ENCODE peak calls at places on chromosomes 1 and 21, in four cellular contexts. One of them, this sample, is unnamed.

GRCh38 chr21:25457411-25457810 is 149.9 kb downstream of the MRPL39 start:
- DNase-seq in dermis blood vessel endothelial cell: peak
- DNase-seq in vagina: no peak
- DNase-seq in dorsolateral prefrontal cortex: no peak
- DNase-seq in this sample: peak

GRCh38 chr1:112715264-112716053 is at the start of gene PPM1J:
- DNase-seq in dermis blood vessel endothelial cell: peak
- DNase-seq in vagina: no peak
- DNase-seq in dorsolateral prefrontal cortex: peak
- DNase-seq in this sample: peak

GRCh38 chr1:62672029-62672428 is 16.2 kb downstream of the DOCK7 start:
- DNase-seq in dermis blood vessel endothelial cell: no peak
- DNase-seq in vagina: no peak
- DNase-seq in dorsolateral prefrontal cortex: no peak
- DNase-seq in this sample: no peak

GRCh38 chr1:39901486-39902120 is at the start of gene MYCL:
- DNase-seq in dermis blood vessel endothelial cell: peak
- DNase-seq in vagina: no peak
- DNase-seq in dorsolateral prefrontal cortex: peak
- DNase-seq in this sample: peak

GRCh38 chr1:246428542-246429308 is 78.4 kb downstream of the SMYD3 start:
- DNase-seq in dermis blood vessel endothelial cell: no peak
- DNase-seq in vagina: no peak
- DNase-seq in dorsolateral prefrontal cortex: no peak
- DNase-seq in this sample: peak

GRCh38 chr1:16017461-16018303 is at the start of gene HSPB7:
- DNase-seq in dermis blood vessel endothelial cell: no peak
- DNase-seq in vagina: no peak
- DNase-seq in dorsolateral prefrontal cortex: peak
- DNase-seq in this sample: peak

GRCh38 chr1:80436851-80437250 is 1363.9 kb upstream of the ADGRL2 start:
- DNase-seq in dermis blood vessel endothelial cell: no peak
- DNase-seq in vagina: no peak
- DNase-seq in dorsolateral prefrontal cortex: no peak
- DNase-seq in this sample: no peak

GRCh38 chr1:41379741-41380130 is 18.5 kb downstream of the FOXO6 start:
- DNase-seq in dermis blood vessel endothelial cell: no peak
- DNase-seq in vagina: no peak
- DNase-seq in dorsolateral prefrontal cortex: no peak
- DNase-seq in this sample: no peak

GRCh38 chr1:60911980-60912692 is 170.2 kb upstream of the NFIA start:
- DNase-seq in dermis blood vessel endothelial cell: peak
- DNase-seq in vagina: no peak
- DNase-seq in dorsolateral prefrontal cortex: no peak
- DNase-seq in this sample: no peak

GRCh38 chr1:7752512-7753417 is 18.3 kb upstream of the VAMP3 start:
- DNase-seq in dermis blood vessel endothelial cell: peak
- DNase-seq in vagina: no peak
- DNase-seq in dorsolateral prefrontal cortex: peak
- DNase-seq in this sample: peak

GRCh38 chr1:226209307-226210059 is 14.0 kb upstream of the MIXL1 start:
- DNase-seq in dermis blood vessel endothelial cell: peak
- DNase-seq in vagina: no peak
- DNase-seq in dorsolateral prefrontal cortex: no peak
- DNase-seq in this sample: no peak

GRCh38 chr1:3564921-3565831 is 46.1 kb downstream of the MEGF6 start:
- DNase-seq in dermis blood vessel endothelial cell: peak
- DNase-seq in vagina: no peak
- DNase-seq in dorsolateral prefrontal cortex: no peak
- DNase-seq in this sample: no peak

GRCh38 chr1:162571696-162572095 is 10.2 kb downstream of the UAP1 start:
- DNase-seq in dermis blood vessel endothelial cell: no peak
- DNase-seq in vagina: no peak
- DNase-seq in dorsolateral prefrontal cortex: no peak
- DNase-seq in this sample: no peak

GRCh38 chr1:18481190-18481920 is 625 bp downstream of the KLHDC7A start:
- DNase-seq in dermis blood vessel endothelial cell: no peak
- DNase-seq in vagina: no peak
- DNase-seq in dorsolateral prefrontal cortex: peak
- DNase-seq in this sample: no peak

GRCh38 chr1:167805041-167805556 is 83.3 kb downstream of the MPZL1 start:
- DNase-seq in dermis blood vessel endothelial cell: no peak
- DNase-seq in vagina: no peak
- DNase-seq in dorsolateral prefrontal cortex: no peak
- DNase-seq in this sample: no peak

GRCh38 chr1:162011337-162012012 is 12.2 kb downstream of the OLFML2B start:
- DNase-seq in dermis blood vessel endothelial cell: no peak
- DNase-seq in vagina: no peak
- DNase-seq in dorsolateral prefrontal cortex: no peak
- DNase-seq in this sample: no peak

GRCh38 chr1:158793604-158794003 is 12.6 kb upstream of the OR6N2 start:
- DNase-seq in dermis blood vessel endothelial cell: peak
- DNase-seq in vagina: no peak
- DNase-seq in dorsolateral prefrontal cortex: no peak
- DNase-seq in this sample: no peak

GRCh38 chr21:41621523-41621922 is 113.6 kb upstream of the TMPRSS2 start:
- DNase-seq in dermis blood vessel endothelial cell: no peak
- DNase-seq in vagina: no peak
- DNase-seq in dorsolateral prefrontal cortex: no peak
- DNase-seq in this sample: no peak

GRCh38 chr1:6358144-6358624 is 35.4 kb downstream of the ACOT7 start:
- DNase-seq in dermis blood vessel endothelial cell: no peak
- DNase-seq in vagina: no peak
- DNase-seq in dorsolateral prefrontal cortex: no peak
- DNase-seq in this sample: no peak

GRCh38 chr1:226939439-226940028 is 560 bp upstream of the COQ8A start:
- DNase-seq in dermis blood vessel endothelial cell: peak
- DNase-seq in vagina: no peak
- DNase-seq in dorsolateral prefrontal cortex: peak
- DNase-seq in this sample: no peak

GRCh38 chr1:110426854-110427253 is 19.4 kb upstream of the LAMTOR5 start:
- DNase-seq in dermis blood vessel endothelial cell: no peak
- DNase-seq in vagina: no peak
- DNase-seq in dorsolateral prefrontal cortex: no peak
- DNase-seq in this sample: no peak

GRCh38 chr1:212608956-212609700 is 567 bp downstream of the ATF3 start:
- DNase-seq in dermis blood vessel endothelial cell: peak
- DNase-seq in vagina: no peak
- DNase-seq in dorsolateral prefrontal cortex: peak
- DNase-seq in this sample: no peak

GRCh38 chr1:19809044-19809750 is 5.9 kb downstream of the RNF186 start:
- DNase-seq in dermis blood vessel endothelial cell: no peak
- DNase-seq in vagina: no peak
- DNase-seq in dorsolateral prefrontal cortex: no peak
- DNase-seq in this sample: no peak

GRCh38 chr21:32886339-32886738 is 114.8 kb upstream of the PAXBP1 start:
- DNase-seq in dermis blood vessel endothelial cell: no peak
- DNase-seq in vagina: no peak
- DNase-seq in dorsolateral prefrontal cortex: no peak
- DNase-seq in this sample: no peak

GRCh38 chr1:151290709-151291303 is 8.7 kb downstream of the ZNF687 start:
- DNase-seq in dermis blood vessel endothelial cell: no peak
- DNase-seq in vagina: no peak
- DNase-seq in dorsolateral prefrontal cortex: no peak
- DNase-seq in this sample: no peak

GRCh38 chr21:42160111-42160949 is 58.6 kb upstream of the ABCG1 start:
- DNase-seq in dermis blood vessel endothelial cell: no peak
- DNase-seq in vagina: peak
- DNase-seq in dorsolateral prefrontal cortex: peak
- DNase-seq in this sample: no peak

GRCh38 chr1:203085528-203086406 is at the start of gene MYOG:
- DNase-seq in dermis blood vessel endothelial cell: no peak
- DNase-seq in vagina: peak
- DNase-seq in dorsolateral prefrontal cortex: no peak
- DNase-seq in this sample: no peak

GRCh38 chr1:160171978-160172377 is 18.4 kb upstream of the CASQ1 start:
- DNase-seq in dermis blood vessel endothelial cell: no peak
- DNase-seq in vagina: no peak
- DNase-seq in dorsolateral prefrontal cortex: no peak
- DNase-seq in this sample: no peak

GRCh38 chr21:44087426-44088400 is 19.5 kb upstream of the PWP2 start:
- DNase-seq in dermis blood vessel endothelial cell: no peak
- DNase-seq in vagina: no peak
- DNase-seq in dorsolateral prefrontal cortex: no peak
- DNase-seq in this sample: no peak

GRCh38 chr1:158259117-158259516 is 4.9 kb downstream of the CD1A start:
- DNase-seq in dermis blood vessel endothelial cell: no peak
- DNase-seq in vagina: no peak
- DNase-seq in dorsolateral prefrontal cortex: no peak
- DNase-seq in this sample: no peak

GRCh38 chr1:183139281-183139942 is 46.7 kb upstream of the LAMC2 start:
- DNase-seq in dermis blood vessel endothelial cell: peak
- DNase-seq in vagina: no peak
- DNase-seq in dorsolateral prefrontal cortex: no peak
- DNase-seq in this sample: peak

GRCh38 chr1:20187813-20188454 is 1.6 kb upstream of the PLA2G2C start:
- DNase-seq in dermis blood vessel endothelial cell: no peak
- DNase-seq in vagina: no peak
- DNase-seq in dorsolateral prefrontal cortex: no peak
- DNase-seq in this sample: no peak

GRCh38 chr1:53653200-53653575 is 85.8 kb downstream of the GLIS1 start:
- DNase-seq in dermis blood vessel endothelial cell: no peak
- DNase-seq in vagina: no peak
- DNase-seq in dorsolateral prefrontal cortex: no peak
- DNase-seq in this sample: no peak

GRCh38 chr1:100988121-100988520 is 37.5 kb downstream of the DPH5 start:
- DNase-seq in dermis blood vessel endothelial cell: no peak
- DNase-seq in vagina: no peak
- DNase-seq in dorsolateral prefrontal cortex: no peak
- DNase-seq in this sample: no peak

GRCh38 chr1:18328803-18329202 is 151.9 kb upstream of the KLHDC7A start:
- DNase-seq in dermis blood vessel endothelial cell: no peak
- DNase-seq in vagina: no peak
- DNase-seq in dorsolateral prefrontal cortex: no peak
- DNase-seq in this sample: no peak

GRCh38 chr1:26239936-26240335 is 5.9 kb downstream of the CEP85 start:
- DNase-seq in dermis blood vessel endothelial cell: no peak
- DNase-seq in vagina: no peak
- DNase-seq in dorsolateral prefrontal cortex: no peak
- DNase-seq in this sample: peak

GRCh38 chr1:2238361-2239055 is 10.4 kb downstream of the SKI start:
- DNase-seq in dermis blood vessel endothelial cell: no peak
- DNase-seq in vagina: no peak
- DNase-seq in dorsolateral prefrontal cortex: no peak
- DNase-seq in this sample: no peak